ENCODE peak calls at places on chromosomes 2 and 18, in nine cellular contexts. E is body of pancreas, P is fibroblast of the aortic adventitia, L is HCT116, D is colonic mucosa, U is heart right ventricle, A is coronary artery, J is cardiac muscle cell, O is pancreas. K is an unnamed sample.

GRCh38 chr2:69054431-69054830 is 41.5 kb downstream of the ANTXR1 start:
- DNase-seq in A (no peak), P (peak), L (no peak), D (no peak), E (no peak), J (peak), U (no peak), O (no peak), K (no peak)

GRCh38 chr2:96923810-96924774 is 54.2 kb upstream of the SEMA4C start:
- DNase-seq in E (no peak), A (no peak), P (no peak), D (no peak), O (no peak), L (no peak), J (no peak), U (no peak), K (no peak)

GRCh38 chr2:120195575-120195974 is 27.6 kb downstream of the TMEM185B start:
- DNase-seq in D (no peak), U (no peak), L (no peak), A (no peak), O (no peak), J (no peak), P (no peak), E (no peak), K (no peak)

GRCh38 chr2:109279243-109279860 is 150.3 kb downstream of the SH3RF3 start:
- DNase-seq in O (no peak), A (no peak), J (peak), L (no peak), P (no peak), D (no peak), E (no peak), U (no peak), K (no peak)

GRCh38 chr2:144083211-144083610 is 436.7 kb downstream of the ZEB2 start:
- DNase-seq in A (no peak), E (no peak), P (peak), D (no peak), U (no peak), O (no peak), L (no peak), J (peak), K (no peak)

GRCh38 chr2:238158807-238159539 is at the start of gene ERFE:
- DNase-seq in E (peak), P (no peak), L (no peak), J (peak), D (no peak), O (no peak), A (no peak), U (peak), K (no peak)

GRCh38 chr2:67437132-67437531 is 40.0 kb downstream of the ETAA1 start:
- DNase-seq in D (no peak), A (no peak), U (no peak), L (no peak), P (no peak), J (no peak), E (no peak), O (no peak), K (no peak)

GRCh38 chr2:218437969-218438368 is 19.0 kb downstream of the VIL1 start:
- DNase-seq in U (no peak), A (no peak), E (no peak), P (no peak), L (no peak), O (no peak), D (no peak), J (no peak), K (no peak)

GRCh38 chr2:226656367-226656766 is 143.3 kb downstream of the IRS1 start:
- DNase-seq in P (no peak), E (no peak), D (no peak), A (no peak), O (no peak), U (no peak), J (no peak), L (no peak), K (no peak)

GRCh38 chr2:234548720-234549420 is 52.0 kb upstream of the ARL4C start:
- DNase-seq in P (peak), E (no peak), L (no peak), O (no peak), A (no peak), D (no peak), J (peak), U (no peak), K (no peak)

GRCh38 chr2:190359896-190360376 is 16.5 kb downstream of the INPP1 start:
- DNase-seq in O (peak), L (no peak), D (peak), J (peak), E (peak), P (peak), A (no peak), U (peak), K (no peak)

GRCh38 chr2:233990261-233990798 is 60.2 kb upstream of the SPP2 start:
- DNase-seq in J (no peak), E (no peak), U (no peak), D (no peak), A (no peak), P (no peak), O (no peak), L (no peak), K (no peak)

GRCh38 chr2:136932700-136933099 is 167.4 kb downstream of the THSD7B start:
- DNase-seq in L (no peak), D (no peak), J (no peak), O (no peak), A (no peak), U (no peak), E (no peak), P (peak), K (no peak)

GRCh38 chr18:11991021-11991770 is 9.9 kb downstream of the IMPA2 start:
- DNase-seq in O (peak), L (no peak), P (no peak), A (no peak), J (no peak), U (no peak), D (no peak), E (peak), K (no peak)

GRCh38 chr2:101858246-101858645 is 133.5 kb upstream of the IL1R2 start:
- DNase-seq in E (no peak), L (no peak), D (no peak), O (no peak), P (no peak), A (no peak), J (no peak), U (no peak), K (no peak)

GRCh38 chr2:119857742-119858141 is 98.0 kb downstream of the PTPN4 start:
- DNase-seq in J (no peak), D (no peak), E (no peak), U (no peak), P (no peak), L (no peak), O (no peak), A (no peak), K (no peak)

GRCh38 chr18:61203151-61203550 is 130.1 kb upstream of the CDH20 start:
- DNase-seq in O (no peak), L (no peak), E (no peak), P (no peak), A (no peak), D (no peak), J (no peak), U (no peak), K (no peak)

GRCh38 chr2:160473508-160474318 is 19.9 kb downstream of the RBMS1 start:
- DNase-seq in P (no peak), D (no peak), J (no peak), E (no peak), O (no peak), A (no peak), L (no peak), U (no peak), K (no peak)

GRCh38 chr18:25561923-25562322 is 210.0 kb upstream of the ZNF521 start:
- DNase-seq in D (no peak), L (no peak), O (no peak), P (peak), U (no peak), E (no peak), J (peak), A (no peak), K (peak)

GRCh38 chr18:60469396-60469795 is 96.8 kb upstream of the MC4R start:
- DNase-seq in P (no peak), E (no peak), L (no peak), A (no peak), D (no peak), J (peak), U (no peak), O (no peak), K (no peak)

GRCh38 chr2:29241955-29242565 is 126.8 kb downstream of the CLIP4 start:
- DNase-seq in J (no peak), A (no peak), L (no peak), P (no peak), U (no peak), D (no peak), O (no peak), E (no peak), K (no peak)

GRCh38 chr18:12599543-12599942 is 58.4 kb downstream of the SPIRE1 start:
- DNase-seq in U (no peak), L (peak), E (peak), A (no peak), P (no peak), J (no peak), D (no peak), O (no peak), K (peak)

GRCh38 chr18:13227910-13228309 is 9.3 kb downstream of the LDLRAD4 start:
- DNase-seq in O (no peak), P (no peak), J (no peak), A (no peak), E (no peak), D (peak), U (no peak), L (no peak), K (no peak)

GRCh38 chr2:45210466-45211195 is 201.4 kb upstream of the SIX2 start:
- DNase-seq in E (no peak), P (no peak), L (no peak), D (no peak), O (no peak), U (no peak), J (no peak), A (no peak), K (no peak)

GRCh38 chr2:149167941-149168340 is 129.4 kb downstream of the LYPD6B start:
- DNase-seq in E (no peak), P (no peak), O (no peak), A (no peak), D (no peak), U (no peak), L (no peak), J (peak), K (no peak)

GRCh38 chr2:45765007-45765767 is 113.7 kb downstream of the PRKCE start:
- DNase-seq in D (no peak), P (no peak), O (no peak), L (no peak), U (no peak), A (no peak), J (no peak), E (no peak), K (no peak)

GRCh38 chr18:67590571-67591141 is 74.1 kb upstream of the DSEL start:
- DNase-seq in U (no peak), P (peak), D (no peak), E (no peak), O (no peak), L (no peak), J (peak), A (no peak), K (no peak)

GRCh38 chr2:37625781-37626548 is 45.5 kb downstream of the CDC42EP3 start:
- DNase-seq in O (peak), A (no peak), L (no peak), D (no peak), U (no peak), E (peak), P (peak), J (no peak), K (no peak)

GRCh38 chr2:55045685-55046221 is 4.5 kb downstream of the RTN4 start:
- DNase-seq in A (no peak), D (no peak), L (no peak), E (no peak), P (no peak), J (no peak), O (no peak), U (no peak), K (no peak)

GRCh38 chr2:33372940-33373553 is 103.4 kb upstream of the RASGRP3 start:
- DNase-seq in A (no peak), D (peak), P (peak), E (peak), U (no peak), O (peak), L (peak), J (peak), K (peak)

GRCh38 chr2:239883326-239884050 is 141.7 kb downstream of the NDUFA10 start:
- DNase-seq in L (no peak), D (no peak), O (no peak), U (no peak), J (no peak), E (no peak), A (peak), P (no peak), K (no peak)

GRCh38 chr18:76621782-76622495 is 126.9 kb upstream of the ZNF516 start:
- DNase-seq in U (no peak), A (no peak), J (peak), D (no peak), O (no peak), P (peak), L (no peak), E (no peak), K (no peak)

GRCh38 chr2:74091391-74091790 is 56.3 kb downstream of the BOLA3 start:
- DNase-seq in O (no peak), D (no peak), J (no peak), A (no peak), L (no peak), P (no peak), E (no peak), U (no peak), K (no peak)

GRCh38 chr2:83055338-83056010 is 1403.6 kb downstream of the SUCLG1 start:
- DNase-seq in E (no peak), O (no peak), L (no peak), P (peak), U (no peak), D (no peak), A (no peak), J (peak), K (no peak)

GRCh38 chr2:234691968-234692955 is 195.4 kb upstream of the ARL4C start:
- DNase-seq in O (no peak), E (no peak), A (no peak), L (no peak), P (peak), J (no peak), U (no peak), D (no peak), K (no peak)

GRCh38 chr2:100394111-100394641 is 23.3 kb downstream of the CHST10 start:
- DNase-seq in E (no peak), J (no peak), A (peak), L (no peak), P (no peak), O (no peak), D (no peak), U (no peak), K (no peak)

GRCh38 chr2:149000168-149000938 is 38.1 kb upstream of the LYPD6B start:
- DNase-seq in L (no peak), O (no peak), P (peak), D (no peak), J (no peak), E (no peak), U (no peak), A (no peak), K (no peak)

GRCh38 chr2:207869784-207870778 is 100.4 kb upstream of the FZD5 start:
- DNase-seq in U (no peak), D (peak), L (no peak), P (peak), A (no peak), O (peak), E (peak), J (peak), K (no peak)

GRCh38 chr2:43361286-43361685 is 134.9 kb upstream of the ZFP36L2 start:
- DNase-seq in J (peak), E (no peak), O (no peak), U (no peak), L (no peak), P (peak), D (no peak), A (no peak), K (no peak)

GRCh38 chr2:217011576-217011975 is 151.7 kb upstream of the TNP1 start:
- DNase-seq in L (no peak), O (no peak), P (no peak), J (no peak), A (no peak), E (no peak), D (no peak), U (no peak), K (no peak)

GRCh38 chr2:212975333-212975732 is 176.1 kb downstream of the IKZF2 start:
- DNase-seq in D (no peak), U (no peak), L (no peak), E (no peak), J (no peak), A (no peak), P (no peak), O (no peak), K (no peak)
- TF ChIP-seq CTCF in D (no peak), U (no peak), L (no peak), E (no peak), J (no peak), A (no peak), P (no peak), O (no peak), K (no peak)

GRCh38 chr2:18381451-18381850 is 179.0 kb downstream of the RDH14 start:
- DNase-seq in U (no peak), E (no peak), P (no peak), L (no peak), O (no peak), A (no peak), D (no peak), J (no peak), K (no peak)
- TF ChIP-seq CTCF in U (no peak), E (no peak), P (no peak), L (no peak), O (no peak), A (no peak), D (no peak), J (no peak), K (no peak)

DNA sequence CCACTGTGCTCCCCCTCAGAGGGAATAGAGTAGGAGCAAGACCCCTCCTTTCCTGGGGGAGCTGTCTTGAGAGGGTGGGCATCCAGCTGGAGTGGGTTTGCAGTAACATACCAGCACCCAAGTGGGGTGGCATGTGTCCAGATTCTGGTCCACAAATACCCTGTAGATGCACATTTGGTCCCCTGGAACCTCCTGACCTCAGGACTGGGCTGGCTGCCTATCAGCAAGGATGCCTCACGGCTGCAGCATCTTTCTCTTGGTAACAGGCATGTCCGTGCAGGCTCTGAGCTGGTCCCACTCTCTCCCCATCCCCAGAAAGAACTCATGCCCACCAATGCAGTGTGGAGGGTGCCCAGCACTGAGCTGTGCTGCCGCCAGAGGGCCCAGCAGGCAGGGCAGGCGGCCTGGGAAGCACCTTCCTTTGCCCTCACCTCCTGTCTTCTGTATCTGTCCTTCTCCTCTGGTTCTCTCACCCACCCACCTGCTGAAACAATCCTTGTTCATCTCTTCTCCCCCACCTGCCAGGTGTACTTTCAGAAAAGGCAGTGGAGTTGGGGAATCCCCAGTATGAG is 47.4 kb downstream of the ITGB1BP1 start:
- DNase-seq in J (no peak), L (no peak), E (no peak), P (no peak), A (no peak), D (no peak), U (no peak), O (no peak), K (no peak)
- TF ChIP-seq CTCF in J (no peak), L (no peak), E (no peak), P (no peak), A (no peak), D (no peak), U (no peak), O (no peak), K (no peak)

GRCh38 chr2:127688405-127688804 is 12.9 kb upstream of the SFT2D3 start:
- DNase-seq in J (no peak), O (no peak), P (no peak), D (no peak), A (no peak), L (no peak), E (no peak), U (no peak), K (no peak)
- TF ChIP-seq CTCF in J (no peak), O (no peak), P (no peak), D (no peak), A (no peak), L (no peak), E (no peak), U (no peak), K (no peak)

DNA sequence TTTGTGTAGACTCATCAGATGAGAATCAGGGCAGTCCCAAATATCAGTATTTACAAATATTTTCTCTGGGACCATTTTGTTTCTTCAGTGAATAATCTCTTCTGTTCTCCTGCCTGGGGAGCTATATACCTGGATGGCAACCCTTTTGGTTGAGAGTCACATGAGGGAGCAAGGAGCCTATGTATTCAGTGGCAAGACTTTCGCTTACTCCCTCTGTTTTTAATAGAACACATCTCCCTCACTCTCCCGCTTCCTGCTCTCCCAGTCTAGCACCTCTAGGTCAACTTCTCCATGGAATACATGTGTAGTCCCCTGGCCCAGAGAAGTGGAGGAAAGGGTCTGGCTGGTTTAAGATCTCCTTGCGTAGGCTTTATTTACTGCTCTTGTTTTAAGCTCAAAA is 600.3 kb downstream of the CCDC85A start:
- DNase-seq in E (no peak), A (no peak), L (no peak), U (no peak), O (no peak), P (no peak), J (no peak), D (no peak), K (no peak)
- TF ChIP-seq CTCF in E (no peak), A (no peak), L (no peak), U (no peak), O (no peak), P (no peak), J (no peak), D (no peak), K (no peak)

DNA sequence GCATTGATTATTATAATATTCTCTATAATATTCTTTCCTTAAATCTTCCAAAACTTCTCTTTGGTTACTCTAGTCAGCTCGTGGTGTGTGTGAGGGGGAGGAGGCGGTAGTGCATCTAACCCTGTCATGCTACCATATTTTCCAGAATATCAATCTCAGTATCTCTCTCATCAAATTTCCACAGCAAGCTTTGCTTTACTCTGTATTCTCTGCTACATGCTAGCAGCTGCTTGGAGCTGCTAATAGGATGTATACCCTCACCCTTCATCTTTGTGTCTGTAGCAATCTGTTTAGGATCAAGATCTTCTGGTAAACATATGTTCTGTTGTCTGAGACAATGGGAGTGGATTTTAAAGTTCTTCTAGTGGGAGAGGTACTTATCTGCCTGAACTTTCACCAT is 303.8 kb upstream of the KLHL14 start:
- DNase-seq in D (no peak), O (no peak), P (no peak), L (no peak), A (no peak), E (no peak), U (no peak), J (no peak), K (no peak)
- TF ChIP-seq CTCF in D (no peak), O (no peak), P (no peak), L (no peak), A (no peak), E (no peak), U (no peak), J (no peak), K (no peak)

GRCh38 chr2:25129901-25130520 is 38.4 kb downstream of the POMC start:
- DNase-seq in O (no peak), J (no peak), D (no peak), E (no peak), P (no peak), L (no peak), U (no peak), A (no peak), K (no peak)
- TF ChIP-seq CTCF in O (no peak), J (no peak), D (no peak), E (no peak), P (no peak), L (no peak), U (no peak), A (no peak), K (peak)

GRCh38 chr2:172674034-172674967 is 61.3 kb upstream of the RAPGEF4 start:
- DNase-seq in A (no peak), U (peak), E (peak), O (peak), J (peak), P (peak), D (peak), L (no peak), K (no peak)
- TF ChIP-seq CTCF in A (no peak), U (peak), E (peak), O (peak), J (peak), P (peak), D (no peak), L (no peak), K (no peak)

GRCh38 chr2:187552959-187553681 is 1.1 kb downstream of the TFPI start:
- DNase-seq in U (no peak), P (peak), D (no peak), L (no peak), A (no peak), J (peak), O (no peak), E (no peak), K (no peak)
- TF ChIP-seq CTCF in U (no peak), P (no peak), D (no peak), L (no peak), A (no peak), J (no peak), O (no peak), E (no peak), K (no peak)

GRCh38 chr2:205858781-205859478 is 176.6 kb downstream of the NRP2 start:
- DNase-seq in L (no peak), P (peak), J (peak), E (peak), U (peak), D (no peak), A (no peak), O (peak), K (no peak)
- TF ChIP-seq CTCF in L (no peak), P (peak), J (no peak), E (no peak), U (peak), D (no peak), A (no peak), O (no peak), K (no peak)

K was measured in LNCaP clone FGC.